ENCODE peak calls at places on chromosomes 7 and 10, in four cellular contexts. One of them, this sample, is unnamed.
A peak's percentile ranks its signal among the peaks of the same experiment; 100 is the strongest.

GRCh38 chr10:99532687-99533495 is at the start of gene NKX2-3:
- DNase-seq in GM12878: no peak
- DNase-seq in K562: peak; percentile 54
- DNase-seq in HepG2: no peak
- DNase-seq in this sample: no peak

GRCh38 chr10:103757531-103758293 is 97.7 kb downstream of the SH3PXD2A start:
- DNase-seq in GM12878: no peak
- DNase-seq in K562: no peak
- DNase-seq in HepG2: no peak
- DNase-seq in this sample: no peak

GRCh38 chr7:77537595-77538185 is 595 bp downstream of the PTPN12 start:
- DNase-seq in GM12878: no peak
- DNase-seq in K562: peak; percentile 67
- DNase-seq in HepG2: peak; percentile 32
- DNase-seq in this sample: no peak

GRCh38 chr10:4013651-4014085 is 228.7 kb upstream of the KLF6 start:
- DNase-seq in GM12878: peak; percentile 44
- DNase-seq in K562: no peak
- DNase-seq in HepG2: no peak
- DNase-seq in this sample: no peak

GRCh38 chr10:46239999-46240683 is 46.7 kb upstream of the ANTXRL start:
- DNase-seq in GM12878: no peak
- DNase-seq in K562: no peak
- DNase-seq in HepG2: no peak
- DNase-seq in this sample: peak; percentile 30

GRCh38 chr7:133948588-133948987 is 178.6 kb upstream of the LRGUK start:
- DNase-seq in GM12878: no peak
- DNase-seq in K562: no peak
- DNase-seq in HepG2: no peak
- DNase-seq in this sample: no peak

GRCh38 chr7:23419845-23420244 is 50.4 kb downstream of the IGF2BP3 start:
- DNase-seq in GM12878: no peak
- DNase-seq in K562: no peak
- DNase-seq in HepG2: no peak
- DNase-seq in this sample: no peak

GRCh38 chr7:22549667-22550513 is 49.9 kb upstream of the STEAP1B start:
- DNase-seq in GM12878: no peak
- DNase-seq in K562: no peak
- DNase-seq in HepG2: peak; percentile 7
- DNase-seq in this sample: peak; percentile 86

GRCh38 chr10:96906864-96907263 is 74.8 kb downstream of the LCOR start:
- DNase-seq in GM12878: peak; percentile 25
- DNase-seq in K562: no peak
- DNase-seq in HepG2: no peak
- DNase-seq in this sample: no peak

GRCh38 chr7:64574481-64575159 is 11.7 kb upstream of the ZNF680 start:
- DNase-seq in GM12878: no peak
- DNase-seq in K562: no peak
- DNase-seq in HepG2: no peak
- DNase-seq in this sample: no peak

GRCh38 chr7:57071-57470 is 135.3 kb upstream of the FAM20C start:
- DNase-seq in GM12878: no peak
- DNase-seq in K562: no peak
- DNase-seq in HepG2: no peak
- DNase-seq in this sample: peak; percentile 34

GRCh38 chr7:35714862-35715261 is 19.9 kb upstream of the HERPUD2 start:
- DNase-seq in GM12878: no peak
- DNase-seq in K562: no peak
- DNase-seq in HepG2: no peak
- DNase-seq in this sample: no peak

GRCh38 chr10:113177163-113177935 is 227.3 kb downstream of the TCF7L2 start:
- DNase-seq in GM12878: no peak
- DNase-seq in K562: no peak
- DNase-seq in HepG2: no peak
- DNase-seq in this sample: no peak

GRCh38 chr10:86765548-86765947 is 9.1 kb downstream of the BMPR1A start:
- DNase-seq in GM12878: no peak
- DNase-seq in K562: no peak
- DNase-seq in HepG2: no peak
- DNase-seq in this sample: no peak

GRCh38 chr10:83760142-83760541 is 379.2 kb upstream of the GHITM start:
- DNase-seq in GM12878: no peak
- DNase-seq in K562: no peak
- DNase-seq in HepG2: no peak
- DNase-seq in this sample: peak; percentile 17

GRCh38 chr10:103859161-103860141 is 4.1 kb upstream of the SH3PXD2A start:
- DNase-seq in GM12878: peak; percentile 24
- DNase-seq in K562: peak; percentile 20
- DNase-seq in HepG2: peak; percentile 72
- DNase-seq in this sample: peak; percentile 46

GRCh38 chr7:132354527-132354926 is 221.7 kb downstream of the PLXNA4 start:
- DNase-seq in GM12878: no peak
- DNase-seq in K562: no peak
- DNase-seq in HepG2: no peak
- DNase-seq in this sample: no peak

GRCh38 chr10:86481761-86482160 is 39.8 kb downstream of the WAPL start:
- DNase-seq in GM12878: no peak
- DNase-seq in K562: no peak
- DNase-seq in HepG2: no peak
- DNase-seq in this sample: no peak

GRCh38 chr10:50651808-50652207 is 28.1 kb upstream of the SGMS1 start:
- DNase-seq in GM12878: no peak
- DNase-seq in K562: no peak
- DNase-seq in HepG2: no peak
- DNase-seq in this sample: no peak

GRCh38 chr7:36171503-36171902 is 18.4 kb downstream of the EEPD1 start:
- DNase-seq in GM12878: peak; percentile 4
- DNase-seq in K562: no peak
- DNase-seq in HepG2: no peak
- DNase-seq in this sample: no peak

GRCh38 chr7:48090095-48090805 is 1.2 kb downstream of the UPP1 start:
- DNase-seq in GM12878: no peak
- DNase-seq in K562: no peak
- DNase-seq in HepG2: no peak
- DNase-seq in this sample: peak; percentile 58

GRCh38 chr10:90227259-90227658 is 525.9 kb downstream of the KIF20B start:
- DNase-seq in GM12878: no peak
- DNase-seq in K562: no peak
- DNase-seq in HepG2: no peak
- DNase-seq in this sample: no peak

GRCh38 chr10:111648046-111648445 is 535.5 kb downstream of the GPAM start:
- DNase-seq in GM12878: no peak
- DNase-seq in K562: no peak
- DNase-seq in HepG2: no peak
- DNase-seq in this sample: no peak

GRCh38 chr10:4883079-4883739 is 57.2 kb downstream of the AKR1E2 start:
- DNase-seq in GM12878: no peak
- DNase-seq in K562: peak; percentile 62
- DNase-seq in HepG2: peak; percentile 15
- DNase-seq in this sample: no peak

GRCh38 chr10:24390746-24391145 is 181.8 kb downstream of the KIAA1217 start:
- DNase-seq in GM12878: no peak
- DNase-seq in K562: no peak
- DNase-seq in HepG2: no peak
- DNase-seq in this sample: no peak

GRCh38 chr10:24397662-24398061 is 188.7 kb downstream of the KIAA1217 start:
- DNase-seq in GM12878: no peak
- DNase-seq in K562: no peak
- DNase-seq in HepG2: no peak
- DNase-seq in this sample: no peak

GRCh38 chr10:24396396-24396795 is 187.5 kb downstream of the KIAA1217 start:
- DNase-seq in GM12878: no peak
- DNase-seq in K562: no peak
- DNase-seq in HepG2: no peak
- DNase-seq in this sample: no peak

GRCh38 chr10:24393206-24393605 is 184.3 kb downstream of the KIAA1217 start:
- DNase-seq in GM12878: no peak
- DNase-seq in K562: no peak
- DNase-seq in HepG2: no peak
- DNase-seq in this sample: no peak

DNA sequence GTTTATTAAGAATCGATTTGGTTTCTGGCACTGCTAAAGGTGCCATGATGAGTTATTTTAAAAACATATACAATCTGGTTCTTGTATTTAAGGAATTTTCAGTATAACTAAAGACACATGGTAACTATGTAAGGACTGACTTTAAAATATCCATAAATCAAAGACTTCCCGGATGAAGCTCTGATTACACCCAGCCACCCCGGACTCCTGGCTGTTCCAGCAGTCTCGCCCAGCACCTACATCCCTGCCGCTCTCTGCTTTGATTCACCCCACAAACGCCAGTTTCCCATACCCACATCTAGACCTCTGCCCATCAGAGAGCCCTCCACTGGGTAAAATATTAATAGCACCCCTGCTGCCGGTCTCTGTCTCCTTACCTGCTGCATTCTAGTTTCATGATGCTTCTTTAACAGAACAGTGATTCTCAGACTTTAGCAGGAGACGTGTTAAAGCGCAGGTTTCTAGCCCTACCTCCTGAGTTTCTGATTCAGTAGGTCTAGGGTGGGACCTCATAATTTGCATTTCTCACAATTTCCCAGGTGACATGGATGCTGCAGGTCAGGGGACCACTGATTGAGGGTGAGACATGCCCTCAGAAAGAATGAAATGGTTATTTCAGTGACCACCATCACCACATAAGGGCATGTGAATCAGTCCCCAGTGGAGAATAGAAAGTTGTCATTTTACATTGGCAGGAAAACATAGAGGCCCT is 185.7 kb downstream of the KIAA1217 start:
- DNase-seq in GM12878: peak; percentile 49
- DNase-seq in K562: no peak
- DNase-seq in HepG2: no peak
- DNase-seq in this sample: no peak
- TF ChIP-seq KDM1A in GM12878: no peak
- TF ChIP-seq KDM1A in K562: no peak
- TF ChIP-seq KDM1A in HepG2: no peak
- TF ChIP-seq KDM1A in this sample: no peak

DNA sequence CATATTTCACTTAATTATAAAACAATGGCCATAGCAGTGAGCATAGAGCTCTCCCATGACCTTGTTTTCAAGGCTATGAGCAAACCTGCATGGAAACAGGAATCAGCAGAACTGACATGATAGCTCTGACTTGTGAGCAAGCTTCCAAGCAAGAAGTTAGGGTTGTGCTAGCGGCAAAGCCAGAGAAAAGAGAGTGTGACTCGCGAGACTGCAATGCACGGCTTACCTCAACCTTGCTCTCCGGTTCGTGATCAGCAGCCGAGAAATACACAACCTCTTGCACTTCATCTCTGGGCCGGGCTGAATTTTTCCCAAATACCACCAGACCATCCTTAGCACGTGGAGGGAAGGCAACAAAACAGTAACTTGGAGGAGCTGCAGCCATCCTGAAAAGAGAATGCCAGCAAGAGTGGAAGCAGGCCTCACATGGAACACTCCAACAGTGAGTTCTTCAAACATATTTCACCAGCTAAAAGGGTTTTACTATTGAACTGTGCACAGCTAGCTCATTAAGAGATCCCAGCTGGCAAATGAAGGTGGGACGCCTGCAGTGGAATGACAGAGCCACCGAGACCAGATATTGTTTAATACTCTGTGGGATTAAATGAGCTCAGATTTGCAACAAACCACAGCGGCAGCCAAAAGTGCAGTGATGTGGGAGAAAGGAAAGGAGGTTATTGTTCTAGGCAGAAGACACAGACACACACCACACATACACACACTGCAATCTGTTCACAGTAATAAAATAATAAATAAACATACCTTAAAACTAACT is 20.7 kb downstream of the SCRN1 start:
- DNase-seq in GM12878: no peak
- DNase-seq in K562: no peak
- DNase-seq in HepG2: no peak
- DNase-seq in this sample: no peak
- TF ChIP-seq ATF2 in GM12878: no peak
- TF ChIP-seq ATF2 in K562: no peak
- TF ChIP-seq ATF2 in HepG2: no peak
- TF ChIP-seq ATF2 in this sample: no peak

GRCh38 chr10:122847782-122848604 is 2.3 kb upstream of the CUZD1 start:
- DNase-seq in GM12878: no peak
- DNase-seq in K562: no peak
- DNase-seq in HepG2: no peak
- DNase-seq in this sample: no peak
- TF ChIP-seq KDM1A in GM12878: no peak
- TF ChIP-seq KDM1A in K562: no peak
- TF ChIP-seq KDM1A in HepG2: no peak
- TF ChIP-seq KDM1A in this sample: no peak

DNA sequence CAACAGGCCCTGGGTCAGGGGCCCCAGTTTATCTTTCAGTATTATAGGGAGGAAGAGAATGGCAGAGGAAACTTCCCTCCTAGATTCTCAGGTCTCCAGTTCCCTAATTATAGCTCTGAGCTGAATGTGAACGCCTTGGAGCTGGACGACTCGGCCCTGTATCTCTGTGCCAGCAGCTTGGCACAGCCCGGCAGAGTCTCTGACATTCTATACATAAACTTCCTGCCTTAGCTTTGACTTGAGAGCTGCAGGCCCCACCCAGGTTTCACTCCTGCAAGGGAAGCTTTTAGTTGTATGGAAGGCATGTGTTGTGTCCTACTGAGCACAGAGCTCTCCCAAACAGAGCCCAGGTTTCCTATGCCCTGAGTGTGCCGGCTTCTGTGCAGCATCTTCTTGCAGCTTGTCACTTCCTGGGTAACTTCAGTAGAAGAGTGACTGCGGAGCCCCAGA is 205.6 kb upstream of the PRSS58 start:
- DNase-seq in GM12878: no peak
- DNase-seq in K562: no peak
- DNase-seq in HepG2: no peak
- DNase-seq in this sample: no peak
- TF ChIP-seq ATF2 in GM12878: no peak
- TF ChIP-seq ATF2 in K562: no peak
- TF ChIP-seq ATF2 in HepG2: no peak
- TF ChIP-seq ATF2 in this sample: no peak

DNA sequence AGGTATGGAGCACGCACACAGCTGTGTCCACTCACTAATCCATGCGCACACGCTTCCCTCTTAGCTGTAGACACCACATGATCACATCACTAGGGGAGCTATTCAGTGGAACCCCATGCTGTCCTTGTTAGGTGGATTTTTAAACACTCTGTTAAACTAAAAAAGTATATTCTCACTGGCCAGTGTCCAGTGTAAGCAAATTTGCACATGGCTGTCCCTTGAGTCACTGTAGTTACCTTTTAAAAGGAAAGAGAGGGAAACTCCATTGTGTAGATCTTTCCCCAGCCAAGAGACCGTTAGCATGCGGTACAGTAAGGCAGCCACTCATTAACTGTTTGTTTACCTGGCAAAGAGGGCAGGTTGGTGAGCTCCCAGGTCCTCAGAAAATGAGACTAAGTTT is 81.6 kb upstream of the INSYN2A start:
- DNase-seq in GM12878: no peak
- DNase-seq in K562: no peak
- DNase-seq in HepG2: peak; percentile 69
- DNase-seq in this sample: no peak
- TF ChIP-seq KDM1A in GM12878: no peak
- TF ChIP-seq KDM1A in K562: no peak
- TF ChIP-seq KDM1A in HepG2: no peak
- TF ChIP-seq KDM1A in this sample: no peak